ENCODE peak calls at places on chromosomes 5 and 9, in ten cellular contexts. M, X, Y, Z, L, D, I, S, F and Q are unnamed samples. For H3K4me1, the result is how much of the 10 kb centered on the place peaks cover.

GRCh38 chr9:113231701-113232100 is 10.4 kb downstream of the SLC31A1 start:
- DNase-seq in Z (no peak), S (no peak), X (no peak), Y (no peak), L (no peak), M (no peak), F (no peak), D (no peak), I (no peak), Q (no peak)

GRCh38 chr9:78236511-78236950 is 656 bp downstream of the CEP78 start:
- DNase-seq in D (no peak), X (peak), F (no peak), L (no peak), I (no peak), S (peak), M (peak), Y (no peak), Z (no peak), Q (no peak)

GRCh38 chr9:100725376-100725775 is 147.5 kb downstream of the CAVIN4 start:
- DNase-seq in L (no peak), M (no peak), D (no peak), Y (no peak), I (no peak), X (no peak), F (no peak), Z (no peak), S (no peak), Q (no peak)

GRCh38 chr9:91927912-91928510 is 22.0 kb downstream of the ROR2 start:
- DNase-seq in I (no peak), Y (no peak), F (no peak), M (no peak), S (peak), D (no peak), Z (no peak), X (no peak), L (no peak), Q (no peak)

GRCh38 chr9:38164659-38165221 is 95.7 kb upstream of the SHB start:
- DNase-seq in S (no peak), M (no peak), Z (no peak), D (no peak), Y (no peak), F (no peak), I (no peak), X (no peak), L (no peak), Q (no peak)

GRCh38 chr5:32109236-32109635 is 64.9 kb downstream of the GOLPH3 start:
- DNase-seq in D (no peak), X (no peak), L (no peak), M (no peak), Z (peak), S (no peak), F (no peak), Y (no peak), I (no peak), Q (no peak)

GRCh38 chr9:121622842-121623203 is 28.6 kb upstream of the DAB2IP start:
- DNase-seq in L (no peak), D (no peak), M (no peak), I (no peak), Y (no peak), S (no peak), X (no peak), Z (no peak), F (no peak), Q (no peak)

GRCh38 chr9:112535811-112536210 is 49.2 kb downstream of the KIAA1958 start:
- DNase-seq in S (no peak), X (no peak), D (no peak), M (no peak), Y (no peak), F (no peak), I (no peak), Z (peak), L (no peak), Q (no peak)

DNA sequence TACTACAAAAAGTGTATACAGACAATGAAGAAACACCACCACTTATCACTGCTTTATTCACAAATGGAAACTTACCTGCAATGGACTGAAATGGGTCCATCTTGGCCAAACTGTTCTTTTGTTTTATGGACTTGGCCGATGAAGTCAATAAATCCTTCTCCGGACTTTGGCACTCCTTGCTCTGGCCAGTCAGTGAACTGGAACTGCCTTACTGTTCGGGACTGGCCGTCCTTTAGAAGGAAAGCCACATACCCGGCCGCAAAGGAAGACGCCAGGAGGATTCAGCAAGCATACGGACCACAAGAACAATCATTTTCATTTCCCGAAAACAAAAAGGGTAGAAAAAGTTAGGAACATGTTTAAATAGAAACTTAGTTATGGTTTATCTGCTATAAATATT is 531.9 kb upstream of the DMAC1 start:
- DNase-seq in S (no peak), D (no peak), L (no peak), F (no peak), X (no peak), I (no peak), Z (no peak), Y (no peak), M (no peak), Q (no peak)
- H3K4me3 ChIP-seq in S (no peak), D (no peak), L (no peak), F (no peak), X (no peak), I (no peak), Z (no peak), Y (no peak), M (no peak), Q (no peak)

DNA sequence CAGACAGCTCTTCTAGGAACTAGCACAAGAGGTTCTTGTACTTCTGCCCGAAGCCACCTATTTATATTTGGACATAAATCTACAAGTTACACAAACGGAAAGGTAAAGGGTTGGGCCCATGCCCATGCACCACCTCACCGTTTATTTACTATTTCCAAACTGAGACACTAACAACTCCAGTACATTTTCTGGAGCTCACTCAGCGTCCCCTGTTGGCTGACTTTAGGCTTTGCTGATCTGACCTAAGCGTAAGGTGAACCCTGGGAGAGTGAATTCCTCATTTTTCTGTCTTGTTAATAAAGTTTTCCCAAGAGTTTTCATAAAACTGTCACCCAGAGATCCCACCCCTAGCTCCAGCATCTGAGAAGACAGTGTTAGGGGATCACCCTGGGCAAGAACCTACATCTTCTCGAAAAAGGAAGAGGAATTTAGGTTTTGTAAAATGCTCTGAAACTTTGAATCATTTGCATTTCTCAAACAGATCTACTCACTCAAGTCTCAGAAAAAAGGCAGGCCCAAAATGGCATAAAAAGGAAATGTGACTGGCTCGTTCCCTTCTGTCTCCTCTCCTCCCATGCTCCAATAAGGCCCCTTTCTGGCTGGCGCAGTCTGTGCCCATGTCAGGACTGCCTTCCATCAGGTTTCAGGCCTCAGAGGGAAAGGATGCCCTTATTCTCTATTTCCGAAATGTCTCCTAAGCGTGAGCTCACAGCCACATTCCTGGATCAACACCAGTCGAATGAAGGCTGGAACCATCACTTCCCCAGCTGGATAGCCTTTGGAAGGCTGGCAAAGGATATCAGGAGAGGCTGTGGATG is 201.3 kb downstream of the FANCC start:
- DNase-seq in D (no peak), S (peak), L (no peak), F (no peak), Y (no peak), Z (no peak), M (no peak), I (no peak), X (no peak), Q (no peak)
- TF ChIP-seq CTCF in D (peak), S (no peak), L (no peak), F (peak), Y (no peak), Z (no peak), M (no peak), I (peak), X (peak), Q (peak)

GRCh38 chr5:139304391-139305324 is 11.1 kb downstream of the MATR3 start:
- DNase-seq in Y (no peak), Z (no peak), M (no peak), D (no peak), L (no peak), X (no peak), S (no peak), F (no peak), I (no peak), Q (no peak)

GRCh38 chr5:139306197-139306596 is 12.7 kb downstream of the MATR3 start:
- DNase-seq in F (no peak), S (no peak), I (no peak), D (no peak), Y (no peak), Z (no peak), M (peak), X (no peak), L (no peak), Q (no peak)

GRCh38 chr5:139308797-139309196 is 15.3 kb downstream of the MATR3 start:
- DNase-seq in Z (no peak), D (no peak), L (no peak), Y (no peak), I (no peak), M (no peak), X (no peak), F (no peak), S (no peak), Q (no peak)

GRCh38 chr5:139301766-139302499 is 8.4 kb downstream of the MATR3 start:
- DNase-seq in D (no peak), L (no peak), Z (no peak), F (no peak), I (no peak), M (no peak), Y (no peak), X (no peak), S (no peak), Q (no peak)

GRCh38 chr5:139306628-139307379 is 13.3 kb downstream of the MATR3 start:
- DNase-seq in I (no peak), F (no peak), D (no peak), Y (no peak), X (no peak), S (no peak), M (no peak), L (no peak), Z (no peak), Q (no peak)
- H3K4me1 ChIP-seq in I (half or more), F (half or more), D (under half), Y (half or more), X (half or more), S (under half), M (under half), L (under half), Z (under half), Q (half or more)

DNA sequence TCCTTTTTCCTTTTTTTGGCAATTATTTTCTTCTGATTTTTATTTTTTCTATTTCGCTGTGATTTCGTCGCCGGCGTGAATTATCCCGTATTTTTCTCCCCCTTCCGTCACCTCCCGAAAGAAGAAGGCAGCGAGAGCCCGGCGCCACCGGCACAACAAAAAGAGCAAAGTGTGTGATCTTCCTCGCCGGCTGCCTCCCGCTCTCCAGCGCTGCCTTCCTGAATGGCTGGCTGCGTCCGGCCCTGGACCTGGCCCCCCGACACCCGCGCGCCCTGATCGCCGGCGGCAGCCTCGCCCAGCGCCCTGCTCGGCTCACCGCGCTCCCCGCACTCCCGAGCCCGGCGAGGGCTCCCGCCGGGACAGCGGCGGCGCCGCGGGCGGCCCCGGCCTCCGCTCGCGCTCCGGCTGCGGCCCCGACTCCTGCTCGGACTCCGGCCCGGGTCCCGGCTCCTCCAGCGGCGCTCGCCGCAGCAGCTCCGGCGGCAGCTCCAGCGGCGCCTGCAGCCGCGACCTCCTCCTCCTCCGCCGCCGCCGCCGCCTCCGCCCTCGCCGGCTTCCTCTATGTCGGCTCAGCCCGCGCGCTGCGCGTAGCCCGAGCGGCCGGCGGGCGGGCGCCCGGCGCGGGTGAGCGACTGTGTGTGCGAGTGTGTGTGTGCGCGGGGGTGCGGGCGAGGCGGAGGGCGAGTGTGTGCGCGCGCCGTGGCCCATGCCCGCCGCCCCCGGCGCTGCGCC is 943 bp downstream of the NR2F1 start:
- DNase-seq in L (peak), D (peak), Y (no peak), M (peak), S (no peak), I (no peak), X (no peak), Z (peak), F (no peak), Q (peak)
- H3K4me3 ChIP-seq in L (peak), D (peak), Y (no peak), M (peak), S (peak), I (peak), X (peak), Z (peak), F (peak), Q (peak)

GRCh38 chr9:34252670-34253459 is 74.0 kb downstream of the UBAP1 start:
- DNase-seq in Z (peak), F (peak), L (peak), X (peak), I (peak), D (peak), Y (peak), M (peak), S (peak), Q (peak)
- TF ChIP-seq CTCF in Z (peak), F (peak), L (peak), X (peak), I (peak), D (peak), Y (peak), M (peak), S (peak), Q (peak)

DNA sequence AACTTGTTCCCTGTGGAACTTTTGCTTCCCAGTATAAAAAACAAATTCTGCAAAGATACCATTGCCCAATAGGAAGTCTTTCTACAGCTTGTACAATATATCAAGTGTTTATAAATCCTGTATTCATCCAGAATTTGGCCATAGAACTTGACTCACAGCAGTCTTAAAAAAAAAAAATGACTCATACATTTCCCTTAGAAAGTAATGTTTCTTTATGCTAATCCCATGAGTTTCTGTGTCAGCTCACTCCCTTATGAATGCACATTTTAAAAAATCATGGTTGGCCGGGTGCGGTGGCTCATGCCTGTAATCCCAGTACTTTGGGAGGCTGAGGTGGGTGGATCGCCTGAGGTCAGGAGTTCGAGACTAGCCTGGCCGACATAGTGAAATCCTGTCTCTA is 89.3 kb upstream of the DMRT1 start:
- DNase-seq in Z (peak), D (no peak), X (no peak), S (no peak), I (no peak), F (no peak), M (no peak), Y (no peak), L (peak), Q (no peak)
- H3K4me1 ChIP-seq in Z (under half), D (under half), X (under half), S (under half), I (under half), F (half or more), M (under half), Y (under half), L (under half), Q (under half)